ENCODE peak calls at places on chromosomes 1 and 21, in four cellular contexts. Z is heart right ventricle, C is pancreas, M is A549. Y is an unnamed sample.

GRCh38 chr1:23554481-23555224 is 4.6 kb downstream of the ID3 start:
- DNase-seq in Z (peak), C (peak), M (peak), Y (peak)

GRCh38 chr1:233606813-233607212 is 7.1 kb upstream of the KCNK1 start:
- DNase-seq in Z (no peak), C (no peak), M (no peak), Y (no peak)

GRCh38 chr21:42316891-42317290 is 1.7 kb upstream of the TFF3 start:
- DNase-seq in Z (no peak), C (no peak), M (no peak), Y (peak)

GRCh38 chr1:208714356-208714755 is 470.2 kb upstream of the PLXNA2 start:
- DNase-seq in Z (no peak), C (no peak), M (no peak), Y (no peak)

GRCh38 chr1:42929434-42930177 is 29.1 kb downstream of the SLC2A1 start:
- DNase-seq in Z (no peak), C (no peak), M (no peak), Y (peak)

GRCh38 chr1:28915036-28915895 is 897 bp downstream of the EPB41 start:
- DNase-seq in Z (no peak), C (peak), M (peak), Y (peak)

GRCh38 chr1:147080013-147080661 is 92.1 kb downstream of the PRKAB2 start:
- DNase-seq in Z (no peak), C (no peak), M (no peak), Y (no peak)

GRCh38 chr1:85629532-85629920 is 49.0 kb downstream of the CCN1 start:
- DNase-seq in Z (no peak), C (no peak), M (peak), Y (no peak)

GRCh38 chr1:5692649-5693048 is 299.6 kb downstream of the NPHP4 start:
- DNase-seq in Z (no peak), C (no peak), M (no peak), Y (no peak)

GRCh38 chr1:215267495-215267894 is 185.0 kb downstream of the KCNK2 start:
- DNase-seq in Z (no peak), C (no peak), M (no peak), Y (no peak)

GRCh38 chr1:232168513-232168912 is 461.4 kb downstream of the SIPA1L2 start:
- DNase-seq in Z (no peak), C (no peak), M (no peak), Y (no peak)

GRCh38 chr1:247298701-247299100 is 33.0 kb downstream of the ZNF496 start:
- DNase-seq in Z (no peak), C (no peak), M (no peak), Y (no peak)

GRCh38 chr1:150558328-150558727 is 9.1 kb downstream of the ADAMTSL4 start:
- DNase-seq in Z (no peak), C (no peak), M (no peak), Y (peak)

GRCh38 chr1:154208677-154209390 is 2.7 kb upstream of the CFAP141 start:
- DNase-seq in Z (no peak), C (no peak), M (no peak), Y (no peak)

GRCh38 chr1:59976194-59977074 is 49.9 kb upstream of the CYP2J2 start:
- DNase-seq in Z (peak), C (peak), M (peak), Y (peak)

GRCh38 chr1:204331847-204332487 is 27.8 kb downstream of the PLEKHA6 start:
- DNase-seq in Z (no peak), C (no peak), M (no peak), Y (peak)

GRCh38 chr21:43942201-43942600 is 69.9 kb upstream of the TRAPPC10 start:
- DNase-seq in Z (no peak), C (no peak), M (no peak), Y (peak)

GRCh38 chr21:32914424-32915070 is 111.2 kb upstream of the OLIG2 start:
- DNase-seq in Z (no peak), C (no peak), M (no peak), Y (no peak)

GRCh38 chr1:226653311-226653921 is 85.7 kb downstream of the ITPKB start:
- DNase-seq in Z (no peak), C (no peak), M (no peak), Y (peak)

GRCh38 chr1:119276558-119276957 is 92.0 kb upstream of the HAO2 start:
- DNase-seq in Z (no peak), C (no peak), M (peak), Y (no peak)

GRCh38 chr1:227729881-227730629 is 5.0 kb downstream of the JMJD4 start:
- DNase-seq in Z (no peak), C (peak), M (peak), Y (peak)

GRCh38 chr1:223175633-223176032 is 32.6 kb upstream of the TLR5 start:
- DNase-seq in Z (peak), C (no peak), M (no peak), Y (no peak)

GRCh38 chr21:42614811-42615342 is 38.5 kb upstream of the PDE9A start:
- DNase-seq in Z (no peak), C (peak), M (peak), Y (peak)

GRCh38 chr1:9592510-9593075 is 3.9 kb downstream of the TMEM201 start:
- DNase-seq in Z (no peak), C (no peak), M (no peak), Y (peak)

GRCh38 chr21:42829417-42829816 is 49.9 kb downstream of the WDR4 start:
- DNase-seq in Z (no peak), C (peak), M (no peak), Y (no peak)

GRCh38 chr1:3470650-3471355 is 16.3 kb downstream of the ARHGEF16 start:
- DNase-seq in Z (no peak), C (no peak), M (no peak), Y (peak)

GRCh38 chr1:198109316-198109715 is 47.5 kb upstream of the NEK7 start:
- DNase-seq in Z (no peak), C (no peak), M (no peak), Y (no peak)

GRCh38 chr1:119617751-119618691 is 30.0 kb downstream of the ZNF697 start:
- DNase-seq in Z (peak), C (peak), M (no peak), Y (no peak)

GRCh38 chr1:60947367-60947766 is 135.0 kb upstream of the NFIA start:
- DNase-seq in Z (no peak), C (no peak), M (no peak), Y (no peak)

GRCh38 chr1:94050263-94050662 is 70.7 kb downstream of the ABCA4 start:
- DNase-seq in Z (no peak), C (no peak), M (no peak), Y (no peak)

GRCh38 chr1:212256404-212256803 is 28.8 kb upstream of the PPP2R5A start:
- DNase-seq in Z (no peak), C (no peak), M (no peak), Y (no peak)

GRCh38 chr1:204431310-204432184 is 19.9 kb upstream of the PPP1R15B start:
- DNase-seq in Z (peak), C (peak), M (peak), Y (peak)

GRCh38 chr1:154407021-154407865 is 2.1 kb downstream of the IL6R start:
- DNase-seq in Z (no peak), C (no peak), M (no peak), Y (peak)

GRCh38 chr1:100353073-100353801 is 931 bp downstream of the CDC14A start:
- DNase-seq in Z (peak), C (no peak), M (no peak), Y (peak)

GRCh38 chr1:229907884-229908633 is 159.0 kb upstream of the GALNT2 start:
- DNase-seq in Z (no peak), C (no peak), M (no peak), Y (no peak)

GRCh38 chr1:192610114-192610958 is 25.6 kb upstream of the RGS13 start:
- DNase-seq in Z (no peak), C (no peak), M (peak), Y (peak)

GRCh38 chr1:242242983-242243382 is 244.1 kb upstream of the MAP1LC3C start:
- DNase-seq in Z (no peak), C (no peak), M (no peak), Y (no peak)

GRCh38 chr1:235199441-235199840 is 38.4 kb upstream of the RBM34 start:
- DNase-seq in Z (no peak), C (no peak), M (peak), Y (no peak)

GRCh38 chr21:45634511-45635183 is 8.9 kb upstream of the PCBP3 start:
- DNase-seq in Z (no peak), C (no peak), M (no peak), Y (no peak)
- H3K4me3 ChIP-seq in Z (no peak), C (no peak), M (no peak), Y (no peak)

GRCh38 chr1:217134857-217135568 is 411.8 kb upstream of the ESRRG start:
- DNase-seq in Z (no peak), C (peak), M (peak), Y (no peak)
- H3K4me3 ChIP-seq in Z (peak), C (peak), M (peak), Y (no peak)

GRCh38 chr1:44154665-44155064 is 13.2 kb upstream of the KLF18 start:
- DNase-seq in Z (no peak), C (no peak), M (peak), Y (no peak)
- H3K4me3 ChIP-seq in Z (no peak), C (no peak), M (no peak), Y (no peak)

DNA sequence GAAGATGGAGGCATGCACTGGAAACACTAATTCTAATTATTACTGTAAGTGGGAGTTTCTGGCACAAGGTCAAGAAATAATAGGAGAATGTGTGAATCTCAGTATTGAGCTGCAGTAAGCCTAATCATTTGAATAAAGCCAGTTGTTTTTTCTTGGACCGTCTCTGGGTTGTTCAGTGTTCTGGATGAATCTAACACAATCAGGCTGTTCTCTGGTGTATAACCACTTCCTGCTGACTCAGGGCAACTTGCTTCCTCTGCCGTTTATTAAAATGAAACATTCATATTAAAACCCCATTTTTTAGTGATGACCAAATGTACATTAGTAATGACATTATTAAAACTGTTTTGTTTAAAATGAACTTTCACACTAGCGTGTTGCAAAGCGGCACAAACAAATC is 273.1 kb upstream of the SNX7 start:
- DNase-seq in Z (no peak), C (no peak), M (no peak), Y (no peak)
- H3K4me3 ChIP-seq in Z (no peak), C (no peak), M (no peak), Y (no peak)

GRCh38 chr1:34983700-34984355 is 1.3 kb downstream of the TMEM35B start:
- DNase-seq in Z (no peak), C (peak), M (no peak), Y (peak)
- H3K4me3 ChIP-seq in Z (peak), C (no peak), M (peak), Y (no peak)

GRCh38 chr1:27773732-27774445 is 870 bp downstream of the STX12 start:
- DNase-seq in Z (no peak), C (no peak), M (peak), Y (no peak)

GRCh38 chr1:27772581-27772931 is 463 bp upstream of the STX12 start:
- DNase-seq in Z (no peak), C (no peak), M (no peak), Y (no peak)

GRCh38 chr1:27772932-27773731 is at the start of gene STX12:
- DNase-seq in Z (peak), C (peak), M (peak), Y (peak)

GRCh38 chr1:27772071-27772470 is 948 bp upstream of the STX12 start:
- DNase-seq in Z (no peak), C (no peak), M (no peak), Y (no peak)

DNA sequence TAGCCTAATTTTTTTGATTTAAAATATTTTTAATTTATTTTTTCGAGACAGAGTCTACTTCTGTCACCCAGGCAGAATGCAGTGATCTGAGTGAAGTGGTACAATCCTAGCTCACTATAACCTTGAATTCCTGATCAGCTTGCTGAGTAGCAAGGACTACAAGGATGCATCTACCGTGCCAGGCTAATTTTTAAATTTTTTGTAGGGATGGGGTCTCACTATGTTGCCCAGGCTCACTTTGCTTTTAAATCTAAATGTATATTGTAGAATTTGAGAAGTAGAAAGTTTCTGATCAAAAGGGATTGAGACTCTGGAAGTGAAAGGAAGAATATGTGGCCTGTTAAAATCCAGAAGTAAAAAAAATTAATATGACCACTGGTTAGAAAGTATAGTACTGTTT is 1.6 kb downstream of the STX12 start:
- DNase-seq in Z (no peak), C (no peak), M (no peak), Y (no peak)
- H3K4me3 ChIP-seq in Z (peak), C (no peak), M (peak), Y (no peak)

Y was measured in mucosa of descending colon.